ENCODE peak calls at places on chromosomes 5 and 9, in five cellular contexts. Q, A, H, Y and S are unnamed samples.

GRCh38 chr9:78539904-78540303 is 243.0 kb downstream of the PSAT1 start:
- DNase-seq in Q (no peak), A (peak), H (no peak), Y (no peak), S (no peak)

GRCh38 chr5:50799596-50799995 is 133.2 kb downstream of the PARP8 start:
- DNase-seq in Q (no peak), A (no peak), H (no peak), Y (no peak), S (no peak)

GRCh38 chr9:97853056-97853843 is at the start of gene FOXE1:
- DNase-seq in Q (no peak), A (no peak), H (no peak), Y (no peak), S (no peak)

GRCh38 chr5:50302815-50303490 is 138.1 kb downstream of the EMB start:
- DNase-seq in Q (no peak), A (peak), H (no peak), Y (no peak), S (peak)

GRCh38 chr5:176768174-176768970 is 42.0 kb upstream of the UNC5A start:
- DNase-seq in Q (no peak), A (no peak), H (no peak), Y (no peak), S (no peak)

GRCh38 chr9:101536938-101537337 is 3.3 kb downstream of the RNF20 start:
- DNase-seq in Q (no peak), A (peak), H (no peak), Y (no peak), S (peak)

GRCh38 chr9:73011956-73012355 is 59.1 kb upstream of the ALDH1A1 start:
- DNase-seq in Q (no peak), A (no peak), H (no peak), Y (no peak), S (no peak)

GRCh38 chr9:35831040-35831439 is 2.0 kb downstream of the TMEM8B start:
- DNase-seq in Q (no peak), A (no peak), H (no peak), Y (no peak), S (no peak)

GRCh38 chr9:11107196-11107595 is 494.4 kb upstream of the PTPRD start:
- DNase-seq in Q (no peak), A (no peak), H (no peak), Y (no peak), S (no peak)

GRCh38 chr5:58261605-58262004 is 198.3 kb downstream of the PLK2 start:
- DNase-seq in Q (no peak), A (peak), H (no peak), Y (no peak), S (peak)

GRCh38 chr5:151663617-151664322 is 22.9 kb downstream of the SPARC start:
- DNase-seq in Q (no peak), A (no peak), H (no peak), Y (no peak), S (no peak)

GRCh38 chr5:77798448-77798847 is 22.3 kb upstream of the TBCA start:
- DNase-seq in Q (no peak), A (no peak), H (no peak), Y (no peak), S (no peak)

GRCh38 chr5:126309860-126310259 is 113.3 kb upstream of the GRAMD2B start:
- DNase-seq in Q (no peak), A (no peak), H (no peak), Y (no peak), S (no peak)

GRCh38 chr9:137365552-137366444 is 57.2 kb downstream of the EXD3 start:
- DNase-seq in Q (no peak), A (no peak), H (no peak), Y (no peak), S (no peak)

GRCh38 chr5:73273379-73274050 is 100.5 kb downstream of the TMEM174 start:
- DNase-seq in Q (no peak), A (no peak), H (no peak), Y (no peak), S (no peak)

GRCh38 chr9:117709936-117710335 is 5.7 kb downstream of the TLR4 start:
- DNase-seq in Q (no peak), A (no peak), H (no peak), Y (no peak), S (no peak)

GRCh38 chr5:173396311-173396993 is 68.2 kb upstream of the STC2 start:
- DNase-seq in Q (no peak), A (no peak), H (peak), Y (no peak), S (no peak)

GRCh38 chr5:169923988-169924387 is 56.3 kb downstream of the INSYN2B start:
- DNase-seq in Q (no peak), A (no peak), H (no peak), Y (no peak), S (no peak)

GRCh38 chr5:217860-218456 is at the start of the genes CCDC127 and SDHA:
- DNase-seq in Q (peak), A (peak), H (peak), Y (peak), S (peak)

GRCh38 chr9:75644649-75645048 is 245.8 kb upstream of the PCSK5 start:
- DNase-seq in Q (no peak), A (no peak), H (no peak), Y (no peak), S (no peak)

GRCh38 chr9:87564111-87564510 is 66.4 kb downstream of the DAPK1 start:
- DNase-seq in Q (no peak), A (no peak), H (no peak), Y (no peak), S (no peak)

GRCh38 chr5:132446621-132447020 is 44.0 kb downstream of the IRF1 start:
- DNase-seq in Q (no peak), A (no peak), H (peak), Y (no peak), S (no peak)

GRCh38 chr5:170067574-170068170 is 38.0 kb upstream of the FOXI1 start:
- DNase-seq in Q (no peak), A (no peak), H (no peak), Y (no peak), S (no peak)